ENCODE peak calls at places on chromosome 21, in four cellular contexts. W is GM12892, E is K562, G is HepG2. K is an unnamed sample.
A peak's percentile ranks its signal among the peaks of the same experiment; 100 is the strongest.

GRCh38 chr21:10418649-10419048 is 102.7 kb upstream of the TPTE start:
- DNase-seq in G (no peak), W (no peak), E (no peak), K (no peak)

GRCh38 chr21:19268634-19269138 is 865.1 kb upstream of the TMPRSS15 start:
- DNase-seq in W (no peak), G (no peak), E (no peak), K (no peak)

GRCh38 chr21:30839304-30839703 is 9.7 kb upstream of the KRTAP7-1 start:
- DNase-seq in W (no peak), G (peak; percentile 2), E (peak; percentile 23), K (no peak)

GRCh38 chr21:17050156-17050555 is 462.7 kb upstream of the CXADR start:
- DNase-seq in G (no peak), W (no peak), E (no peak), K (no peak)

GRCh38 chr21:44317241-44317782 is 17.5 kb downstream of the PFKL start:
- DNase-seq in G (no peak), W (no peak), E (no peak), K (no peak)

GRCh38 chr21:30434033-30434631 is 4.1 kb downstream of the KRTAP13-4 start:
- DNase-seq in E (peak; percentile 29), G (no peak), W (no peak), K (no peak)

GRCh38 chr21:42747746-42748351 is 94.4 kb downstream of the PDE9A start:
- DNase-seq in W (no peak), G (no peak), E (no peak), K (no peak)

GRCh38 chr21:38929137-38929536 is 123.4 kb downstream of the ETS2 start:
- DNase-seq in W (no peak), G (no peak), E (no peak), K (no peak)

GRCh38 chr21:43716376-43717165 is 2.4 kb upstream of the PDXK start:
- DNase-seq in E (no peak), W (no peak), G (no peak), K (no peak)

GRCh38 chr21:17491716-17492414 is 21.0 kb upstream of the CXADR start:
- DNase-seq in E (no peak), W (no peak), G (no peak), K (no peak)

GRCh38 chr21:43262427-43262826 is 93.6 kb downstream of the CRYAA start:
- DNase-seq in G (no peak), W (no peak), E (no peak), K (no peak)

GRCh38 chr21:42685036-42685435 is 31.6 kb downstream of the PDE9A start:
- DNase-seq in G (no peak), E (no peak), W (no peak), K (no peak)

GRCh38 chr21:14084068-14084501 is 126.7 kb downstream of the LIPI start:
- DNase-seq in G (no peak), E (no peak), W (no peak), K (no peak)

GRCh38 chr21:38027901-38028300 is 111.6 kb upstream of the KCNJ6 start:
- DNase-seq in W (no peak), E (peak; percentile 26), G (no peak), K (no peak)

GRCh38 chr21:39694750-39695149 is 50.2 kb upstream of the IGSF5 start:
- DNase-seq in G (no peak), E (no peak), W (no peak), K (no peak)

GRCh38 chr21:32597205-32597604 is 11.9 kb upstream of the TCP10L start:
- DNase-seq in E (no peak), G (peak; percentile 93), W (no peak), K (no peak)

GRCh38 chr21:43191521-43191920 is 22.7 kb downstream of the CRYAA start:
- DNase-seq in E (no peak), W (no peak), G (no peak), K (no peak)

GRCh38 chr21:20968391-20968790 is 29.8 kb upstream of the NCAM2 start:
- DNase-seq in W (no peak), G (no peak), E (no peak), K (no peak)

GRCh38 chr21:32516729-32517649 is 68.3 kb downstream of the TCP10L start:
- DNase-seq in G (no peak), E (peak; percentile 33), W (no peak), K (no peak)

GRCh38 chr21:17519965-17520364 is 7.1 kb downstream of the CXADR start:
- DNase-seq in G (no peak), W (no peak), E (no peak), K (no peak)

GRCh38 chr21:38675450-38675849 is 130.3 kb upstream of the ETS2 start:
- DNase-seq in W (no peak), E (no peak), G (no peak), K (no peak)

GRCh38 chr21:39660191-39660590 is 47.5 kb downstream of the B3GALT5 start:
- DNase-seq in W (no peak), G (no peak), E (peak; percentile 21), K (no peak)

GRCh38 chr21:21921410-21922232 is 923.4 kb downstream of the NCAM2 start:
- DNase-seq in W (no peak), E (peak; percentile 26), G (no peak), K (no peak)

GRCh38 chr21:22209304-22209700 is 1211.1 kb downstream of the NCAM2 start:
- DNase-seq in G (no peak), W (no peak), E (peak; percentile 21), K (no peak)

GRCh38 chr21:43866659-43867331 is 1.8 kb downstream of the AGPAT3 start:
- DNase-seq in G (peak; percentile 88), W (peak; percentile 76), E (peak; percentile 57), K (peak; percentile 59)

GRCh38 chr21:8988696-8989095 is 1532.7 kb upstream of the TPTE start:
- DNase-seq in W (no peak), E (peak; percentile 80), G (peak; percentile 93), K (no peak)

GRCh38 chr21:42683371-42684108 is 30.1 kb downstream of the PDE9A start:
- DNase-seq in E (no peak), W (no peak), G (no peak), K (no peak)

GRCh38 chr21:43340491-43341348 is 86.2 kb downstream of the SIK1 start:
- DNase-seq in G (no peak), W (no peak), E (peak; percentile 54), K (no peak)

GRCh38 chr21:29184047-29184446 is 53.6 kb downstream of the MAP3K7CL start:
- DNase-seq in G (peak; percentile 36), E (no peak), W (no peak), K (no peak)

GRCh38 chr21:29182674-29183073 is 52.2 kb downstream of the MAP3K7CL start:
- DNase-seq in E (no peak), G (no peak), W (no peak), K (no peak)

GRCh38 chr21:29178936-29179335 is 48.5 kb downstream of the MAP3K7CL start:
- DNase-seq in E (no peak), G (no peak), W (no peak), K (no peak)

GRCh38 chr21:29179503-29179902 is 49.1 kb downstream of the MAP3K7CL start:
- DNase-seq in W (no peak), E (no peak), G (no peak), K (no peak)

DNA sequence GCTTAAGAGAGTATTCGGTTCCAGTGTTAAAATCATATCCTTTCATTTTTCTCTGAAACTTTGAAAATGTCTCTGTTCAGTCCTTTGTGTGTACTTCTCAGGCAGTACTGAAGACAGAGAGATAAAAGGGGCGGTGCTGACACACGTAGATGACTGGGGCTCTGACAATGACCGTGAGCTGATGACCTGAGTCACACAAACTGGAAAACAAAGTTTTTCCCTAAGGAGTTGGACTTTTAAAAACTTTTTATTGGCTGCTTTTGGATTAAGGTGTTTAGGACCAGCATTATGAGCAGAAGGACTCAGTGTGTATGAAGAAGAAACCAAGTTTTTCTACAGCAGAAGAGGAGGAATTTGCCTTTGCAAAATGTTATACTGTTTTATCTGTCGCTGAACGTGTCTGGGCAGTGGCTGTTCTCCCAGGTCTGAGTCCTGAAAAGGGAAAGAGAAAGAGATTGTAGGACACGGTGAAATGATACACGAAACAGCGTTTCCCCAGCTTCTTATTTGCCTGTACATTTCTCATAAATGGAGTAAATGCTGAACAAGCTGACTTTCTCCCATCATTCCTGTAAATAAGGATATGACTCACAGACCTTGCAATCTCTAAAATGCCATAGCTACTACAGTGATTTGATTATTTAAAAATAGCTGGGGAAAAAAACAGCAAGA is 51.5 kb downstream of the MAP3K7CL start:
- DNase-seq in W (no peak), E (peak; percentile 41), G (peak; percentile 40), K (no peak)
- TF ChIP-seq TAF1 in W (no peak), E (no peak), G (no peak), K (no peak)

DNA sequence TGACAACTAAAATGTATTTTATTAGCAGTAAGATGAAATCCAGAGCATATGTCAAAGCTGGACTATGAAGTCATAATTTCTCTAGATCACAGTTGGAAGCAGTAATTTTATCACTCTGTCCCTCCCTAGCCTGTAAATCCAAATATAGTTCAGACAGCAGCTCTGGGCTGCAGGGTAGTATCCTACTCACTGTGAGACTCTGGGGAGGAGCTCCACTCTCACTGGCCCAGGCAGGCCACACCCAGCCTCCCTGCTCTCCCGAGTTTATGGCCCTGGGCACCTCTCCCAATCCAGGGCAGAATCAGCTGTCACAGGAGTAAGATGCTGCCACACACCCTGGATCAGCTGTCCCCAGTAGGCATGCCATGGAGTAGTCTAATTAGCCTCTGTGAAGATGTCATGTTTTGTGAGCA is 131.1 kb downstream of the HLCS start:
- DNase-seq in E (peak; percentile 11), W (no peak), G (no peak), K (no peak)
- TF ChIP-seq POLR2A in E (no peak), W (no peak), G (no peak), K (no peak)

GRCh38 chr21:28063241-28063640 is 929.4 kb downstream of the LTN1 start:
- DNase-seq in W (no peak), G (no peak), E (no peak), K (no peak)

GRCh38 chr21:28069446-28069845 is 923.2 kb downstream of the LTN1 start:
- DNase-seq in E (no peak), W (no peak), G (no peak), K (no peak)

GRCh38 chr21:28067015-28067414 is 925.7 kb downstream of the LTN1 start:
- DNase-seq in E (no peak), W (no peak), G (no peak), K (no peak)

GRCh38 chr21:28068455-28069358 is 924.0 kb downstream of the LTN1 start:
- DNase-seq in E (no peak), W (no peak), G (no peak), K (no peak)

GRCh38 chr21:28066051-28066450 is 926.6 kb downstream of the LTN1 start:
- DNase-seq in E (no peak), W (no peak), G (no peak), K (no peak)
- TF ChIP-seq TAF1 in E (no peak), W (no peak), G (no peak), K (no peak)

DNA sequence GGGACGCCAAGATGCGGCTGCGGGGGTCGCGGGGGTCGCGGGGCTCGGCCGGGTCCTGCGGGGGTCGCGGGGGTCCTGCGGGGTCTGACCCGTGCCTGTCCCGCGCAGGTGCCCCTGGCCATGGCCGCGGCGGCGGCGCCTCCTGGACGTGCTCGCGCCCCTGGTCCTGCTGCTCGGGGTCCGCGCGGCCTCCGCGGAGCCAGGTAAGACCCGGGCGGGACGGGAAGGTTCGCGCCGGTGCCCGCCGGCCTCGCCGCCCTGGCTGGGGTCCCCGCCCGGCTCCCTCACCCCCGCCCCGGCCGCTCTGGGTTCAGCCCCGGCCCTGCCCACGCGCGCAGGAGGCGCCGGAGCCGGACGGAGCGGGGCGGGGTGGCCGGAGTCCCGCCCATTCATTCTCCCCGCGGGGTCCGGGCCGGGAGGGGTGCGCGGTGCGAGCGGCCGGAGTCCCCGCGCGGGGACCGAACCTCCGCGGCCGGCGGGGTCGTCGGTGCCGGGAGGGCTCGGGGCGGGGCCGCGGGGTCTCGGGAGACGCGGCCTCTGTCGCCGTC is 380 bp downstream of the COL18A1 start:
- DNase-seq in E (peak; percentile 69), W (no peak), G (no peak), K (no peak)
- TF ChIP-seq POLR2A in E (no peak), W (no peak), G (no peak), K (no peak)

K was measured in GM12891.